ENCODE peak calls at places on chromosomes 4 and X, in seven cellular contexts. C, X, D, E, S, K and H are unnamed samples.

GRCh38 chr4:40178672-40179071 is 18.2 kb upstream of the RHOH start:
- DNase-seq in E (no peak), D (no peak), S (no peak), K (no peak), X (no peak), C (no peak), H (no peak)

GRCh38 chrX:119605398-119605738 is 856 bp downstream of the NKRF start:
- DNase-seq in X (no peak), E (no peak), S (no peak), D (no peak), K (peak), C (peak), H (no peak)

GRCh38 chr4:56821394-56822263 is at the start of gene SPINK2:
- DNase-seq in X (peak), K (peak), D (no peak), C (no peak), S (no peak), E (no peak), H (peak)

GRCh38 chr4:32488690-32489089 is 1768.5 kb downstream of the PCDH7 start:
- DNase-seq in X (no peak), C (no peak), D (no peak), E (no peak), S (no peak), K (peak), H (no peak)

GRCh38 chr4:36280555-36280954 is 861 bp upstream of the DTHD1 start:
- DNase-seq in D (no peak), E (no peak), K (no peak), S (no peak), X (no peak), C (no peak), H (no peak)

GRCh38 chrX:48076343-48076742 is 4.9 kb upstream of the ZNF630 start:
- DNase-seq in C (no peak), S (no peak), D (no peak), E (no peak), X (no peak), K (no peak), H (no peak)

GRCh38 chrX:47191331-47191730 is 2.3 kb upstream of the UBA1 start:
- DNase-seq in K (peak), D (no peak), E (no peak), X (peak), S (no peak), C (no peak), H (peak)

GRCh38 chrX:112211459-112211858 is 128.9 kb upstream of the TRPC5 start:
- DNase-seq in D (no peak), C (no peak), K (no peak), X (no peak), S (no peak), E (no peak), H (no peak)

GRCh38 chrX:119468186-119468929 is at the start of gene SLC25A5:
- DNase-seq in X (peak), D (no peak), K (peak), S (peak), E (peak), C (peak), H (peak)

GRCh38 chrX:81195712-81196111 is 6.0 kb downstream of the HMGN5 start:
- DNase-seq in S (no peak), X (peak), K (no peak), E (peak), C (no peak), D (peak), H (peak)

GRCh38 chr4:155972098-155972497 is 18.4 kb upstream of the CTSO start:
- DNase-seq in C (no peak), E (peak), X (peak), D (no peak), K (no peak), S (no peak), H (no peak)

GRCh38 chr4:68498413-68499007 is 51.2 kb downstream of the TMPRSS11E start:
- DNase-seq in K (peak), X (peak), C (no peak), E (peak), D (peak), S (no peak), H (peak)

GRCh38 chr4:158930573-158930972 is 161.7 kb downstream of the FNIP2 start:
- DNase-seq in S (no peak), X (no peak), D (no peak), E (no peak), K (no peak), C (no peak), H (no peak)

GRCh38 chrX:118448273-118448783 is 47.3 kb upstream of the DOCK11 start:
- DNase-seq in C (no peak), X (no peak), K (no peak), D (no peak), S (no peak), E (no peak), H (no peak)

GRCh38 chr4:173039617-173040176 is 128.9 kb upstream of the GALNT7 start:
- DNase-seq in D (no peak), K (no peak), E (no peak), X (no peak), S (no peak), C (no peak), H (no peak)

GRCh38 chr4:40481977-40482376 is 146.8 kb downstream of the CHRNA9 start:
- DNase-seq in E (no peak), X (no peak), D (no peak), S (no peak), C (no peak), K (no peak), H (no peak)

GRCh38 chr4:178556796-178557195 is 1114.6 kb upstream of the AGA start:
- DNase-seq in C (no peak), D (no peak), S (no peak), K (no peak), X (no peak), E (no peak), H (no peak)

GRCh38 chrX:143669395-143669794 is 33.5 kb upstream of the SLITRK4 start:
- DNase-seq in E (no peak), S (no peak), K (peak), X (no peak), C (no peak), D (no peak), H (no peak)

GRCh38 chr4:74805601-74806000 is 11.3 kb upstream of the BTC start:
- DNase-seq in X (no peak), E (peak), D (peak), S (no peak), K (peak), C (no peak), H (no peak)

GRCh38 chr4:186554485-186554884 is 882 bp downstream of the MTNR1A start:
- DNase-seq in E (peak), X (peak), K (peak), S (no peak), D (no peak), C (no peak), H (no peak)

GRCh38 chr4:158775091-158775651 is 6.3 kb downstream of the FNIP2 start:
- DNase-seq in D (no peak), K (peak), E (peak), X (no peak), S (no peak), C (no peak), H (no peak)

GRCh38 chr4:55524844-55525571 is 21.7 kb downstream of the CLOCK start:
- DNase-seq in C (no peak), D (no peak), K (peak), S (no peak), X (no peak), E (no peak), H (no peak)

GRCh38 chrX:130726661-130727060 is 176.3 kb downstream of the ENOX2 start:
- DNase-seq in E (no peak), C (no peak), K (peak), S (no peak), X (no peak), D (no peak), H (no peak)

GRCh38 chr4:10535900-10536299 is 78.7 kb upstream of the ZNF518B start:
- DNase-seq in D (no peak), C (no peak), X (no peak), K (no peak), E (no peak), S (no peak), H (peak)

GRCh38 chr4:61540944-61541343 is 340.8 kb downstream of the ADGRL3 start:
- DNase-seq in E (no peak), C (no peak), K (no peak), X (no peak), S (no peak), D (no peak), H (no peak)

DNA sequence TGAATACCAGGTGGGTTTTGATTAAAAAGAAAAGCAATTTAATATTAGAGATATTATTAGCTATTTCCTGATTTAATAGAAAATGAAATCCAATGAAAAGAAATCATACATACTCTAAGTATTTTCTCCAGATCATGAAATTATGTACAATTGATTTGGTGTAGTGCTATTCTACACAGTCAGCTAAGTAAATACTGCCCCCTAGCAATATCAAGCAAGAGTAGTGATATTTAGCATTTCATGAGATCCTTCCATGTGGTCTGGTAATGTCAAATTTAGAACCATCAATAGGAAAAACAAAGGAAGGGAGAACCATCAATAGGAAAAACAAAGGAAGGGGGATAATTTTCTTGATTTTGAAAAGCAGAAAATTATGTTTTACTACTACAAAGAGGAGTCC is 114.6 kb downstream of the TBCK start:
- DNase-seq in S (no peak), C (no peak), E (no peak), K (peak), X (no peak), D (no peak), H (no peak)
- TF ChIP-seq CTCF in S (no peak), C (no peak), E (peak), K (peak), X (no peak), D (peak), H (no peak)

GRCh38 chrX:40573763-40574162 is 7.0 kb upstream of the ATP6AP2 start:
- DNase-seq in E (peak), C (no peak), K (no peak), S (no peak), D (no peak), X (peak), H (no peak)
- TF ChIP-seq CTCF in E (peak), C (no peak), K (peak), S (no peak), D (peak), X (peak), H (peak)

GRCh38 chr4:89765966-89766365 is 71.0 kb downstream of the SNCA start:
- DNase-seq in K (peak), C (peak), X (no peak), D (peak), S (no peak), E (peak), H (no peak)
- TF ChIP-seq CTCF in K (no peak), C (no peak), X (no peak), D (no peak), S (no peak), E (no peak), H (no peak)

GRCh38 chrX:63421411-63421810 is 70.3 kb upstream of the SPIN4 start:
- DNase-seq in C (no peak), D (no peak), E (no peak), K (no peak), S (no peak), X (no peak), H (no peak)
- TF ChIP-seq CTCF in C (no peak), D (peak), E (no peak), K (no peak), S (no peak), X (no peak), H (no peak)

DNA sequence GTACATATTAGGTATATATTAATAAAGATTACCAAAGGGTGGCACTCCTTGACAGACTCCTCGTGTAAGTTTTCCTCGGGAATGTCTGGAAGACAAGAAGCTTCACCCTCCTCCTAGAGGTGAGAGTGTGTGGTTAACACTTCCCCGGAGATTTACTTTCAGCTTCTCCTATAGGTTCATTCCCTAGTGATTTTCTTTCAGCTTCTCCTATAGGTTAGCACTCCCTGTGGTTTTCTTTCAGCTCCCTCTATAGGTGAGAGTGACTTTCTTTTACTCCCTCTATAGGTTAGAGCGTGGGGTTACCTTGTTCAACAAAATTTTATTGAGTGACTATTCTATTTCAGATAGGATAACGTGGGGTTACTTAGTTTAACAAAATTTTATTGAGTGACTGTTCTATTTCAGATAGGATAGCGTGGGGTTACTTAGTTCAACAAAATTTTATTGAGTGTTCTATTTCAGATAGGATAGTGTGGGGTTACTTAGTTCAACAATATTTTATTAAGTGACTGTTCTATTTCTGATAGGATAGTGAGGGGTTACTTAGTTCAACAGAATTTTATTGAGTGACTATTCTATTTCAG is 106.0 kb upstream of the PLAC1 start:
- DNase-seq in K (peak), E (no peak), X (no peak), C (no peak), S (no peak), D (no peak), H (peak)
- TF ChIP-seq CTCF in K (no peak), E (peak), X (no peak), C (no peak), S (no peak), D (peak), H (no peak)

DNA sequence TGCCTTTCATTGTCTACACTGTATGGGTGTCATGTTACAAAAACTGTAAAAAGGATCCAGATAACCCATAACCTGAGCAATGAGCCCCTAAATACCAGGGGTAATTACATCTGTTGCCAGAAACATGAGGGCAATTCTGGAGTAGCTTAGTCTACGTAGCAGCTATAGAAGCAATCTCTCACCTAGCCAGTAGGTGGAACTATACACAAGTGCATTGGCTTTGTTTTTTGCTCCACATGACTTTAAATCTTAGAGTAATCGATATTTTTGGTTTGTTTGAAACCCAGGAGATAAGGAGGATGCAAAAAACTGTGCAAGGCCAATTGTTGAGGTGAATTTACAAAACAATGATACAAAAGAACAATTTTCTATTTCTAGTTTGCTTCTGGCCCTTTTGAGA is 57.5 kb downstream of the GPR82 start:
- DNase-seq in E (peak), C (no peak), K (peak), X (no peak), S (no peak), D (no peak), H (peak)
- TF ChIP-seq CTCF in E (peak), C (peak), K (peak), X (no peak), S (peak), D (peak), H (peak)

DNA sequence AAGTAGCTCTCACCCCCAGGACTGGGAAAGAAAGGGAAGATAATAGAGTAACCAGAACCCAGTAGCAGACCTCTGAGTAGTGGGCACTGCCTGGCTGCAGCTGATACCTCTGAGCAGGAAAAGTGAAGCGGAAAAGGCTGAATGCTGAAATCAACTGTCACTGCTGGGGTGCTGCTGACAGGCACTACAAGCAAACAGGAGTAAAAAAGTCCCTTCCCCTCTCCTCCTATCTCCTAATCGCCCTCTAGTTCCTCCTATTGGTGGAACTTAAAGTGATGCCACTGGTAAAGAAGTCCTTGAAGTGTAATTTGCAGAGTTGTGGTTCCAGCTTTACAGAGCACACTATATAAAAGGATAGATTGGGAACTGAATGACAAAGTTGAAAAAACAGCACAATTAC is 32.8 kb upstream of the GLRB start:
- DNase-seq in S (no peak), C (no peak), K (peak), D (peak), E (peak), X (no peak), H (no peak)
- TF ChIP-seq CTCF in S (no peak), C (no peak), K (no peak), D (peak), E (peak), X (no peak), H (no peak)

GRCh38 chrX:30219372-30219771 is 4.0 kb downstream of the MAGEB2 start:
- DNase-seq in C (no peak), X (peak), D (no peak), K (no peak), E (no peak), S (no peak), H (no peak)

GRCh38 chrX:30215357-30215843 is at the start of gene MAGEB2:
- DNase-seq in E (no peak), X (peak), K (no peak), S (no peak), D (no peak), C (no peak), H (no peak)

GRCh38 chrX:30212172-30212571 is 3.2 kb upstream of the MAGEB2 start:
- DNase-seq in K (no peak), E (no peak), X (no peak), D (no peak), C (no peak), S (no peak), H (no peak)

GRCh38 chrX:30220646-30221045 is 5.3 kb downstream of the MAGEB2 start:
- DNase-seq in C (no peak), E (no peak), K (no peak), S (no peak), D (no peak), X (no peak), H (no peak)

GRCh38 chrX:30217465-30217864 is 2.1 kb downstream of the MAGEB2 start:
- DNase-seq in E (no peak), S (no peak), K (no peak), C (no peak), X (no peak), D (no peak), H (no peak)
- TF ChIP-seq CTCF in E (no peak), S (no peak), K (no peak), C (no peak), X (no peak), D (no peak), H (no peak)

DNA sequence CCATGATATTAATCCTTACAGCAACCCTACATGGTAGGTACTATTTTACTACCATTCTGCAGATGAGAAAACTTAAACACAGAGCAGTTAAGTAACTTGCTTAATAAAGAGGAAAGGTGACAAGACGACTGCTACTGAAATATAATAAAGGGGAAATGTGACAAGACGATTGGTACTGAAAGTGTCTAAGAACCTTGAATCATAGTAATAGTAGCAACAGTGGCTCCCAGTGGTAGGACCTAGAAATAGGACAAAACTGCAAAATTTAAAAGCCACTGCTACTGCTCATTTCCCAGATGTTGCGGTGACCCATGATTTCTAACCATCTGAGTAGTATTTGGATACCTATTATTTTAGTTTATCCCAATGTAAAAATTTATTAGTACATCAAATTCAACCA is 89.5 kb downstream of the TASL start:
- DNase-seq in E (no peak), C (no peak), D (no peak), S (no peak), X (no peak), K (peak), H (peak)
- TF ChIP-seq CTCF in E (no peak), C (no peak), D (no peak), S (no peak), X (no peak), K (no peak), H (no peak)